ENCODE peak calls at places on chromosome 9, in five cellular contexts. R is ovary, X is HepG2, Y is GM12878, G is stomach. C is an unnamed sample. For H3K27me3, the result is how much of the 10 kb centered on the place peaks cover.

GRCh38 chr9:86521936-86522335 is 167.7 kb upstream of the TUT7 start:
- DNase-seq in G (no peak), Y (no peak), R (no peak), X (no peak), C (no peak)

GRCh38 chr9:82254646-82255367 is 266.2 kb downstream of the SPATA31D1 start:
- DNase-seq in G (no peak), X (no peak), R (no peak), Y (no peak), C (no peak)

GRCh38 chr9:36846621-36847020 is 187.4 kb downstream of the PAX5 start:
- DNase-seq in R (no peak), X (no peak), G (no peak), Y (no peak), C (no peak)

GRCh38 chr9:116658265-116658664 is 28.8 kb upstream of the TRIM32 start:
- DNase-seq in R (no peak), X (no peak), G (no peak), Y (no peak), C (no peak)

GRCh38 chr9:95070549-95071021 is 246.9 kb downstream of the FANCC start:
- DNase-seq in R (no peak), G (peak), X (peak), Y (no peak), C (no peak)

GRCh38 chr9:121700165-121700830 is 48.9 kb downstream of the DAB2IP start:
- DNase-seq in X (no peak), Y (no peak), G (peak), R (peak), C (peak)

GRCh38 chr9:31372796-31373587 is 1011.5 kb upstream of the ACO1 start:
- DNase-seq in Y (no peak), X (no peak), G (no peak), R (no peak), C (no peak)

GRCh38 chr9:4196886-4197285 is 103.0 kb downstream of the GLIS3 start:
- DNase-seq in X (no peak), G (no peak), Y (no peak), R (no peak), C (no peak)

GRCh38 chr9:88106492-88106891 is 31.8 kb downstream of the SPATA31C2 start:
- DNase-seq in X (no peak), R (peak), Y (no peak), G (peak), C (peak)

GRCh38 chr9:71911908-71912325 is 478 bp downstream of the C9orf85 start:
- DNase-seq in X (no peak), Y (no peak), G (peak), R (no peak), C (no peak)

GRCh38 chr9:77648458-77649108 is 461 bp upstream of the GNA14 start:
- DNase-seq in X (no peak), Y (no peak), R (peak), G (peak), C (peak)

GRCh38 chr9:86413966-86414880 is 60.0 kb upstream of the TUT7 start:
- DNase-seq in R (no peak), Y (no peak), G (no peak), X (peak), C (no peak)

GRCh38 chr9:79489241-79490000 is 82.3 kb upstream of the TLE4 start:
- DNase-seq in X (peak), R (peak), Y (no peak), G (no peak), C (peak)

GRCh38 chr9:33633621-33634020 is 109.6 kb downstream of the ANKRD18B start:
- DNase-seq in X (no peak), Y (no peak), R (no peak), G (no peak), C (no peak)
- H3K27me3 ChIP-seq in X (under half), Y (under half), R (under half), G (half or more), C (half or more)

DNA sequence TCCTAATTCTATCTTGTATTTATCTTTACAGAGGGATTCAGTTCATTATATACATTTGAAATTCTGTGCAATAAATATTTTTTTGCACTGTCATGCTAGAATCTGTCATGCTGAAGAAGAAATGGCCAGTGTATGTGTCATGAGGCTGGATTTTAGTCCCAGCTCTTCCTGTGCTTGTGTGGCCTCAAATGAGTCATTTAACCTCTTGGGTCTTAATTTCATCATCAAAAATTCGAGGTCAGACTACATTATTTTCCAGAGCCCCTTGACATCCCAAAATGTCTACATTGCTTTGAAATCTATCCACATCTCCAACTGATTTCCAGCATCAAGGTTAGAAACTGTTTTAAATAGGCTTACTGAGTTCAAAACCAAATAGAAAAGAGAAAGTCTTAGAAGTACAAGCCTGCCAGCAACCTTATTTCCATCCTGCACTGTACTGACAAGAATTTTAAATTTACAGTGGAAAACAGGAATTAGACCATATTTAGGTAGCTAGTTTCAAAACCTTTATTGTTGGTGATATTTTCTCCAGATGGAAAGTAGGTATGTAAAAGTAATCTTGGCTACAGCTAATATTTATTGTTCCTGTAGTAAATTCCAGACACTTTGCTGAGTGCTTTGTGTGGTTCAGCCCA is 96.7 kb upstream of the MAMDC2 start:
- DNase-seq in G (no peak), Y (no peak), R (no peak), X (peak), C (no peak)
- TF ChIP-seq EP300 in G (no peak), Y (no peak), R (no peak), X (no peak), C (no peak)

DNA sequence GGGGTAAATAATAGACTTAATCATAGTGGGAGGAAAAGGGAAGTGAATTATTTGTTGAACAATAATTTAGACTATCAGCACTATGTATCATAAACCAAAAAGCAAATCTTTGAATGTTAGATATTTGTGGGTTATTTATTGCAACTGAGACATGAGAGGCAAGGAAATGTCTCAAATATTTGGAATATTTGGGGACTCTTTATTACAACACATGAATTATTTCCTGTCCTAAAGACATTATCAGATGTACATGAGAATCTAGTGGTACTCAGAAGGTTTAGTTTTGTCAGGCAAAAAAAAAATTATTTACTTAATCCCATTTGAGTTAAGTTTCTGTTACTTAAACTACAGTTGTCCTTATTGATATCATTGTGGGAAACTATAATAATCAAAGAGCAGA is 91.1 kb downstream of the TLR4 start:
- DNase-seq in Y (no peak), G (no peak), R (no peak), X (no peak), C (no peak)
- TF ChIP-seq POLR2A in Y (no peak), G (no peak), R (no peak), X (no peak), C (no peak)

DNA sequence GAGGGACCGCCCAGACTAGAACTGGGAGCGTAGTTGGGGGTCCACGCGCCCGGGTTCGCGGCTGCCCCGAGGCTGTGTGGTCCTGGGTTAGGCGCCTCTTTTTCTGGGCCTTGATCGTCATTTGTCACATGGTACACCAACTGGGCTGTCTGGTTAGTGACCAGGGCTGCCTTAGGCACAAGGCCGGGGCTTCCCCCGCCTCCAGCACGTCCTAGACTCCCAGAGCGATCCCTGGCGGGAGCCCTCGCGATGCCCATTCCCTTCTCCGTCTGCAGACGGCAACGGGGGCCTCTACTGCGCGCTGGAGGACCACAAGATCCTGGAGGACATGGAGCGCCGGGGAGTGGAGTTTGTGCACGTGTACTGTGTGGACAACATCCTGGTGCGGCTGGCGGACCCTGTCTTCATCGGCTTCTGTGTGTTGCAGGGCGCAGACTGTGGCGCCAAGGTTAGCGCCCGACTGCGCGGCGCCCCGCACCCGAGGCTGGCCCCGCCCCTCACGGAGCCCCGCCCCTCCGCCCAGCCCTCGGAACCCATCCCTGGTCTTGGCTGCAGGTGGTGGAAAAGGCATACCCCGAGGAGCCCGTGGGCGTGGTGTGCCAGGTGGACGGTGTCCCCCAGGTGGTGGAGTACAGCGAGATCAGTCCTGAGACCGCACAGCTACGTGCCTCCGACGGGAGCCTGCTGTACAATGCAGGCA is 1.5 kb downstream of the UAP1L1 start:
- DNase-seq in R (no peak), Y (no peak), X (no peak), G (no peak), C (peak)
- H3K27me3 ChIP-seq in R (under half), Y (under half), X (under half), G (under half), C (under half)

GRCh38 chr9:109771796-109772525 is 8.0 kb upstream of the PALM2AKAP2 start:
- DNase-seq in G (no peak), X (no peak), Y (no peak), R (peak), C (no peak)
- TF ChIP-seq EP300 in G (no peak), X (no peak), Y (no peak), R (no peak), C (no peak)

GRCh38 chr9:34332370-34332964 is 3.1 kb downstream of the NUDT2 start:
- DNase-seq in R (no peak), G (no peak), X (peak), Y (peak), C (no peak)

GRCh38 chr9:34326690-34327089 is 2.4 kb downstream of the KIF24 start:
- DNase-seq in R (no peak), Y (no peak), G (no peak), X (no peak), C (no peak)

GRCh38 chr9:34328500-34328982 is 527 bp downstream of the KIF24 start:
- DNase-seq in G (no peak), X (no peak), Y (peak), R (no peak), C (no peak)

GRCh38 chr9:34331191-34331590 is 1.8 kb downstream of the NUDT2 start:
- DNase-seq in R (no peak), G (no peak), Y (no peak), X (no peak), C (no peak)

GRCh38 chr9:34328983-34329832 is at the start of the genes KIF24 and NUDT2:
- DNase-seq in R (peak), Y (peak), G (peak), X (peak), C (peak)
- TF ChIP-seq POLR2A in R (peak), Y (peak), G (no peak), X (peak), C (peak)

DNA sequence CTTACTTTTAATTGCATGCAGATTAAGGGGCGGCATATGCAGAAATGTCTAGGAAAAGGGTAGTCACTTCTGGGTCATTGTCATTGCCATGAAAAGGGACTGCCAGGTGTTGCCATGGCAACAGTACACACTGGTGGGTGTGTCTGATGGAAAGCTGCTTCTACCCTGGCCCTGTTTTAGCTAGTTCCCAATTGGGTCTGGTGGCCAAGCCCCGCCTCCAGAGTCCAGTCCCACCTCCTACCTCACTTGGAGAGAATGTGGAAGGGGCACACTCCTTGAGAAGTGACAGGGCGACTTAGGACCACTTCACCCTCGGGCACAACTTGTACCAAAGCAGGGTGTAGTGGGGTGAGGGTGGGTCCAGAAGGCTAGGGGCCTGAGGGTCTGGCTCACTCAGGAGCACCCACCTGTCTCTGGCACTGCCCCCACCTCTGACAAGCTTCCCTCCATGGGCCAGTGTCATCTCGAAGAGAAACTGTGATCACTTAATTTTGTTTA is 77.1 kb upstream of the OLFM1 start:
- DNase-seq in Y (no peak), R (no peak), X (no peak), G (no peak), C (no peak)
- H3K27me3 ChIP-seq in Y (under half), R (under half), X (under half), G (half or more), C (under half)

GRCh38 chr9:19048966-19049871 is at the start of gene RRAGA:
- DNase-seq in G (peak), R (peak), Y (peak), X (peak), C (peak)
- TF ChIP-seq EP300 in G (no peak), R (no peak), Y (peak), X (peak), C (no peak)

GRCh38 chr9:112048924-112049785 is 125.9 kb downstream of the SUSD1 start:
- DNase-seq in G (peak), X (no peak), R (no peak), Y (no peak), C (peak)
- TF ChIP-seq POLR2A in G (no peak), X (no peak), R (no peak), Y (no peak), C (no peak)

DNA sequence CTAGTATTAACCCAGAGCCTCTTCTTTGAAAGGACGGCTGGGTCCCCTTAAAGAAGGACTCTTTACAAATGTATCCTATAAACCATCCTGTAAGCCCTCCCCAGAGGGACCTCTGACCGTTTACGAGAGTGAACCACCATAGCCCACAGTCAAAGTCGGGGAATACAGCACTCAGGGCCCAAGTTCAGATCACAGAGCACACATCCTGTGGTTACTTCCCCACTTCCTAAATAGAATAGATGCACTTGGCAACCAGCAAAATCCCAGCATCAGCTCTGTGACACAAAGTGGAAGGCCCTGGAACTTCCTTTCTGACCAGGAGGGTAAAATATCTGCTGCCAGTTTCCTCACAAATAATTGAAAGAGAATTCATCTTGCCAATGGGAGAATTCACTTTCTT is 6.8 kb upstream of the IGFBPL1 start:
- DNase-seq in R (no peak), X (no peak), Y (no peak), G (no peak), C (no peak)
- H3K27me3 ChIP-seq in R (under half), X (under half), Y (under half), G (under half), C (under half)